ENCODE peak calls at places on chromosomes 3 and 15, in nine cellular contexts. One of them, this sample, is unnamed.

GRCh38 chr15:71443538-71443937 is 328.3 kb downstream of the THSD4 start:
- DNase-seq in left ventricle myocardium inferior: peak; percentile 52
- DNase-seq in mammary epithelial cell: no peak
- DNase-seq in HCT116: no peak
- DNase-seq in fibroblast of lung: peak; percentile 60
- DNase-seq in colonic mucosa: peak; percentile 73
- DNase-seq in HepG2: peak; percentile 23
- DNase-seq in upper lobe of right lung: peak; percentile 78
- DNase-seq in heart left ventricle: peak; percentile 40
- DNase-seq in this sample: no peak

GRCh38 chr3:107574650-107575049 is 51.9 kb downstream of the BBX start:
- DNase-seq in HepG2: peak; percentile 48
- DNase-seq in heart left ventricle: no peak
- DNase-seq in fibroblast of lung: peak; percentile 68
- DNase-seq in HCT116: peak; percentile 2
- DNase-seq in mammary epithelial cell: peak; percentile 24
- DNase-seq in colonic mucosa: no peak
- DNase-seq in left ventricle myocardium inferior: no peak
- DNase-seq in upper lobe of right lung: no peak
- DNase-seq in this sample: no peak

GRCh38 chr3:13740795-13741194 is 139.1 kb downstream of the WNT7A start:
- DNase-seq in mammary epithelial cell: no peak
- DNase-seq in left ventricle myocardium inferior: no peak
- DNase-seq in colonic mucosa: no peak
- DNase-seq in fibroblast of lung: no peak
- DNase-seq in HCT116: no peak
- DNase-seq in upper lobe of right lung: no peak
- DNase-seq in HepG2: no peak
- DNase-seq in heart left ventricle: no peak
- DNase-seq in this sample: no peak

GRCh38 chr3:184154909-184155643 is at the start of gene DVL3:
- DNase-seq in mammary epithelial cell: peak; percentile 64
- DNase-seq in left ventricle myocardium inferior: peak; percentile 78
- DNase-seq in colonic mucosa: peak; percentile 61
- DNase-seq in heart left ventricle: peak; percentile 73
- DNase-seq in HepG2: peak; percentile 50
- DNase-seq in upper lobe of right lung: peak; percentile 91
- DNase-seq in HCT116: no peak
- DNase-seq in fibroblast of lung: peak; percentile 71
- DNase-seq in this sample: no peak

GRCh38 chr3:133269393-133269792 is 130.5 kb upstream of the BFSP2 start:
- DNase-seq in HCT116: no peak
- DNase-seq in HepG2: no peak
- DNase-seq in upper lobe of right lung: no peak
- DNase-seq in heart left ventricle: no peak
- DNase-seq in fibroblast of lung: no peak
- DNase-seq in left ventricle myocardium inferior: no peak
- DNase-seq in colonic mucosa: no peak
- DNase-seq in mammary epithelial cell: no peak
- DNase-seq in this sample: no peak

GRCh38 chr3:34312684-34313083 is 514.3 kb downstream of the PDCD6IP start:
- DNase-seq in mammary epithelial cell: no peak
- DNase-seq in heart left ventricle: no peak
- DNase-seq in HCT116: no peak
- DNase-seq in upper lobe of right lung: no peak
- DNase-seq in colonic mucosa: no peak
- DNase-seq in fibroblast of lung: no peak
- DNase-seq in HepG2: no peak
- DNase-seq in left ventricle myocardium inferior: no peak
- DNase-seq in this sample: no peak

GRCh38 chr3:114093001-114093350 is 36.4 kb downstream of the QTRT2 start:
- DNase-seq in colonic mucosa: no peak
- DNase-seq in left ventricle myocardium inferior: no peak
- DNase-seq in fibroblast of lung: no peak
- DNase-seq in upper lobe of right lung: no peak
- DNase-seq in heart left ventricle: no peak
- DNase-seq in HepG2: no peak
- DNase-seq in HCT116: no peak
- DNase-seq in mammary epithelial cell: no peak
- DNase-seq in this sample: no peak

GRCh38 chr3:159645874-159646273 is 342.8 kb upstream of the IL12A start:
- DNase-seq in HepG2: no peak
- DNase-seq in heart left ventricle: no peak
- DNase-seq in left ventricle myocardium inferior: no peak
- DNase-seq in upper lobe of right lung: no peak
- DNase-seq in colonic mucosa: no peak
- DNase-seq in HCT116: no peak
- DNase-seq in mammary epithelial cell: no peak
- DNase-seq in fibroblast of lung: peak; percentile 26
- DNase-seq in this sample: no peak

GRCh38 chr15:82064824-82065223 is 19.0 kb upstream of the MEX3B start:
- DNase-seq in HepG2: no peak
- DNase-seq in mammary epithelial cell: no peak
- DNase-seq in fibroblast of lung: peak; percentile 29
- DNase-seq in upper lobe of right lung: no peak
- DNase-seq in heart left ventricle: no peak
- DNase-seq in HCT116: no peak
- DNase-seq in colonic mucosa: no peak
- DNase-seq in left ventricle myocardium inferior: no peak
- DNase-seq in this sample: no peak

GRCh38 chr3:149765762-149766334 is 13.6 kb upstream of the COMMD2 start:
- DNase-seq in upper lobe of right lung: no peak
- DNase-seq in left ventricle myocardium inferior: no peak
- DNase-seq in colonic mucosa: no peak
- DNase-seq in fibroblast of lung: peak; percentile 67
- DNase-seq in HCT116: no peak
- DNase-seq in mammary epithelial cell: peak; percentile 21
- DNase-seq in heart left ventricle: no peak
- DNase-seq in HepG2: peak; percentile 27
- DNase-seq in this sample: no peak
- TF ChIP-seq CTCF in upper lobe of right lung: peak; percentile 49
- TF ChIP-seq CTCF in left ventricle myocardium inferior: peak; percentile 48
- TF ChIP-seq CTCF in colonic mucosa: peak; percentile 16
- TF ChIP-seq CTCF in fibroblast of lung: peak; percentile 67
- TF ChIP-seq CTCF in HCT116: peak; percentile 56
- TF ChIP-seq CTCF in mammary epithelial cell: peak; percentile 62
- TF ChIP-seq CTCF in heart left ventricle: no peak
- TF ChIP-seq CTCF in HepG2: peak; percentile 65
- TF ChIP-seq CTCF in this sample: peak; percentile 47

GRCh38 chr15:67100808-67101581 is 35.6 kb downstream of the SMAD3 start:
- DNase-seq in HCT116: no peak
- DNase-seq in mammary epithelial cell: no peak
- DNase-seq in upper lobe of right lung: no peak
- DNase-seq in colonic mucosa: no peak
- DNase-seq in heart left ventricle: no peak
- DNase-seq in HepG2: no peak
- DNase-seq in left ventricle myocardium inferior: no peak
- DNase-seq in fibroblast of lung: no peak
- DNase-seq in this sample: no peak

GRCh38 chr15:67097893-67098740 is 32.7 kb downstream of the SMAD3 start:
- DNase-seq in HepG2: no peak
- DNase-seq in fibroblast of lung: peak; percentile 96
- DNase-seq in upper lobe of right lung: no peak
- DNase-seq in left ventricle myocardium inferior: peak; percentile 41
- DNase-seq in HCT116: no peak
- DNase-seq in heart left ventricle: no peak
- DNase-seq in colonic mucosa: peak; percentile 50
- DNase-seq in mammary epithelial cell: peak; percentile 67
- DNase-seq in this sample: no peak

GRCh38 chr15:67101981-67102929 is 36.9 kb downstream of the SMAD3 start:
- DNase-seq in HepG2: no peak
- DNase-seq in heart left ventricle: no peak
- DNase-seq in colonic mucosa: no peak
- DNase-seq in mammary epithelial cell: peak; percentile 71
- DNase-seq in fibroblast of lung: peak; percentile 59
- DNase-seq in upper lobe of right lung: no peak
- DNase-seq in left ventricle myocardium inferior: no peak
- DNase-seq in HCT116: no peak
- DNase-seq in this sample: no peak

GRCh38 chr15:67098768-67099282 is 33.4 kb downstream of the SMAD3 start:
- DNase-seq in left ventricle myocardium inferior: no peak
- DNase-seq in HepG2: peak; percentile 90
- DNase-seq in heart left ventricle: no peak
- DNase-seq in fibroblast of lung: no peak
- DNase-seq in upper lobe of right lung: no peak
- DNase-seq in colonic mucosa: no peak
- DNase-seq in HCT116: no peak
- DNase-seq in mammary epithelial cell: no peak
- DNase-seq in this sample: no peak

GRCh38 chr15:67100124-67100791 is 34.9 kb downstream of the SMAD3 start:
- DNase-seq in upper lobe of right lung: no peak
- DNase-seq in left ventricle myocardium inferior: no peak
- DNase-seq in fibroblast of lung: no peak
- DNase-seq in colonic mucosa: no peak
- DNase-seq in mammary epithelial cell: no peak
- DNase-seq in HepG2: no peak
- DNase-seq in HCT116: no peak
- DNase-seq in heart left ventricle: no peak
- DNase-seq in this sample: no peak
- H3K27ac ChIP-seq in upper lobe of right lung: no peak overlapping the region
- H3K27ac ChIP-seq in left ventricle myocardium inferior: no peak overlapping the region
- H3K27ac ChIP-seq in fibroblast of lung: peak overlapping the region; percentile 95
- H3K27ac ChIP-seq in colonic mucosa: no peak overlapping the region
- H3K27ac ChIP-seq in mammary epithelial cell: no peak overlapping the region
- H3K27ac ChIP-seq in HepG2: no peak overlapping the region
- H3K27ac ChIP-seq in HCT116: no peak overlapping the region
- H3K27ac ChIP-seq in heart left ventricle: peak overlapping the region; percentile 66
- H3K27ac ChIP-seq in this sample: peak overlapping the region; percentile 7

GRCh38 chr3:48561045-48561736 is 2.4 kb downstream of the UCN2 start:
- DNase-seq in fibroblast of lung: peak; percentile 63
- DNase-seq in left ventricle myocardium inferior: peak; percentile 65
- DNase-seq in heart left ventricle: peak; percentile 63
- DNase-seq in mammary epithelial cell: no peak
- DNase-seq in HCT116: no peak
- DNase-seq in upper lobe of right lung: peak; percentile 83
- DNase-seq in colonic mucosa: peak; percentile 38
- DNase-seq in HepG2: peak; percentile 71
- DNase-seq in this sample: no peak
- H3K4me3 ChIP-seq in fibroblast of lung: no peak overlapping the region
- H3K4me3 ChIP-seq in left ventricle myocardium inferior: peak overlapping the region; percentile 56
- H3K4me3 ChIP-seq in heart left ventricle: no peak overlapping the region
- H3K4me3 ChIP-seq in mammary epithelial cell: no peak overlapping the region
- H3K4me3 ChIP-seq in HCT116: no peak overlapping the region
- H3K4me3 ChIP-seq in upper lobe of right lung: peak overlapping the region; percentile 23
- H3K4me3 ChIP-seq in colonic mucosa: no peak overlapping the region
- H3K4me3 ChIP-seq in HepG2: peak overlapping the region; percentile 59
- H3K4me3 ChIP-seq in this sample: peak overlapping the region; percentile 56

GRCh38 chr15:70192490-70192889 is 94.8 kb upstream of the TLE3 start:
- DNase-seq in heart left ventricle: no peak
- DNase-seq in HCT116: no peak
- DNase-seq in HepG2: peak; percentile 93
- DNase-seq in colonic mucosa: no peak
- DNase-seq in upper lobe of right lung: no peak
- DNase-seq in left ventricle myocardium inferior: no peak
- DNase-seq in fibroblast of lung: no peak
- DNase-seq in mammary epithelial cell: no peak
- DNase-seq in this sample: no peak
- TF ChIP-seq CTCF in heart left ventricle: no peak
- TF ChIP-seq CTCF in HCT116: no peak
- TF ChIP-seq CTCF in HepG2: no peak
- TF ChIP-seq CTCF in colonic mucosa: no peak
- TF ChIP-seq CTCF in upper lobe of right lung: no peak
- TF ChIP-seq CTCF in left ventricle myocardium inferior: no peak
- TF ChIP-seq CTCF in fibroblast of lung: no peak
- TF ChIP-seq CTCF in mammary epithelial cell: no peak
- TF ChIP-seq CTCF in this sample: no peak

GRCh38 chr15:38674440-38674839 is 109.8 kb upstream of the RASGRP1 start:
- DNase-seq in heart left ventricle: no peak
- DNase-seq in HCT116: no peak
- DNase-seq in left ventricle myocardium inferior: no peak
- DNase-seq in mammary epithelial cell: no peak
- DNase-seq in colonic mucosa: no peak
- DNase-seq in HepG2: no peak
- DNase-seq in fibroblast of lung: no peak
- DNase-seq in upper lobe of right lung: no peak
- DNase-seq in this sample: no peak
- H3K27ac ChIP-seq in heart left ventricle: no peak overlapping the region
- H3K27ac ChIP-seq in HCT116: no peak overlapping the region
- H3K27ac ChIP-seq in left ventricle myocardium inferior: no peak overlapping the region
- H3K27ac ChIP-seq in mammary epithelial cell: no peak overlapping the region
- H3K27ac ChIP-seq in colonic mucosa: no peak overlapping the region
- H3K27ac ChIP-seq in HepG2: no peak overlapping the region
- H3K27ac ChIP-seq in fibroblast of lung: no peak overlapping the region
- H3K27ac ChIP-seq in upper lobe of right lung: no peak overlapping the region
- H3K27ac ChIP-seq in this sample: no peak overlapping the region

This sample was measured in esophagus muscularis mucosa.